ENCODE peak calls at places on chromosomes 12 and 14, in six cellular contexts. One of them, this sample, is unnamed.

GRCh38 chr14:41280745-41281144 is 325.9 kb upstream of the LRFN5 start:
- DNase-seq in endodermal cell: no peak
- DNase-seq in Caki2: no peak
- DNase-seq in activated CD4-positive, CD25-positive, alpha-beta regulatory T cell: no peak
- DNase-seq in H9: no peak
- DNase-seq in astrocyte of the spinal cord: peak; percentile 12
- DNase-seq in this sample: no peak

GRCh38 chr12:106106892-106107291 is 31.9 kb downstream of the NUAK1 start:
- DNase-seq in endodermal cell: peak; percentile 75
- DNase-seq in Caki2: no peak
- DNase-seq in activated CD4-positive, CD25-positive, alpha-beta regulatory T cell: no peak
- DNase-seq in H9: no peak
- DNase-seq in astrocyte of the spinal cord: peak; percentile 39
- DNase-seq in this sample: no peak

GRCh38 chr14:100586520-100587247 is 533 bp downstream of the BEGAIN start:
- DNase-seq in endodermal cell: peak; percentile 67
- DNase-seq in Caki2: peak; percentile 67
- DNase-seq in activated CD4-positive, CD25-positive, alpha-beta regulatory T cell: no peak
- DNase-seq in H9: no peak
- DNase-seq in astrocyte of the spinal cord: no peak
- DNase-seq in this sample: no peak

GRCh38 chr12:91127296-91127695 is 16.0 kb upstream of the LUM start:
- DNase-seq in endodermal cell: no peak
- DNase-seq in Caki2: no peak
- DNase-seq in activated CD4-positive, CD25-positive, alpha-beta regulatory T cell: no peak
- DNase-seq in H9: no peak
- DNase-seq in astrocyte of the spinal cord: no peak
- DNase-seq in this sample: no peak

GRCh38 chr14:95679995-95680735 is 6.1 kb upstream of the TCL1B start:
- DNase-seq in endodermal cell: peak; percentile 76
- DNase-seq in Caki2: no peak
- DNase-seq in activated CD4-positive, CD25-positive, alpha-beta regulatory T cell: no peak
- DNase-seq in H9: peak; percentile 50
- DNase-seq in astrocyte of the spinal cord: no peak
- DNase-seq in this sample: no peak

GRCh38 chr14:100086361-100086760 is 21.1 kb downstream of the EVL start:
- DNase-seq in endodermal cell: no peak
- DNase-seq in Caki2: no peak
- DNase-seq in activated CD4-positive, CD25-positive, alpha-beta regulatory T cell: no peak
- DNase-seq in H9: no peak
- DNase-seq in astrocyte of the spinal cord: no peak
- DNase-seq in this sample: no peak

GRCh38 chr12:80763874-80764273 is 47.2 kb downstream of the MYF5 start:
- DNase-seq in endodermal cell: peak; percentile 68
- DNase-seq in Caki2: peak; percentile 65
- DNase-seq in activated CD4-positive, CD25-positive, alpha-beta regulatory T cell: no peak
- DNase-seq in H9: no peak
- DNase-seq in astrocyte of the spinal cord: peak; percentile 78
- DNase-seq in this sample: no peak

GRCh38 chr12:100737168-100737567 is 57.4 kb upstream of the ANO4 start:
- DNase-seq in endodermal cell: peak; percentile 85
- DNase-seq in Caki2: no peak
- DNase-seq in activated CD4-positive, CD25-positive, alpha-beta regulatory T cell: no peak
- DNase-seq in H9: peak; percentile 66
- DNase-seq in astrocyte of the spinal cord: no peak
- DNase-seq in this sample: no peak

GRCh38 chr12:115998119-115998633 is 279.3 kb downstream of the MED13L start:
- DNase-seq in endodermal cell: peak; percentile 87
- DNase-seq in Caki2: peak; percentile 22
- DNase-seq in activated CD4-positive, CD25-positive, alpha-beta regulatory T cell: no peak
- DNase-seq in H9: peak; percentile 82
- DNase-seq in astrocyte of the spinal cord: peak; percentile 78
- DNase-seq in this sample: peak; percentile 10

GRCh38 chr12:51920046-51920445 is 12.7 kb downstream of the ACVRL1 start:
- DNase-seq in endodermal cell: peak; percentile 29
- DNase-seq in Caki2: no peak
- DNase-seq in activated CD4-positive, CD25-positive, alpha-beta regulatory T cell: no peak
- DNase-seq in H9: no peak
- DNase-seq in astrocyte of the spinal cord: no peak
- DNase-seq in this sample: no peak

GRCh38 chr12:65306603-65307501 is 28.4 kb downstream of the MSRB3 start:
- DNase-seq in endodermal cell: peak; percentile 70
- DNase-seq in Caki2: peak; percentile 81
- DNase-seq in activated CD4-positive, CD25-positive, alpha-beta regulatory T cell: no peak
- DNase-seq in H9: peak; percentile 37
- DNase-seq in astrocyte of the spinal cord: peak; percentile 69
- DNase-seq in this sample: peak; percentile 25

GRCh38 chr14:95614335-95614734 is 71.9 kb upstream of the TCL1B start:
- DNase-seq in endodermal cell: no peak
- DNase-seq in Caki2: peak; percentile 12
- DNase-seq in activated CD4-positive, CD25-positive, alpha-beta regulatory T cell: no peak
- DNase-seq in H9: no peak
- DNase-seq in astrocyte of the spinal cord: no peak
- DNase-seq in this sample: no peak

GRCh38 chr14:59695198-59695597 is 118.6 kb upstream of the CCDC175 start:
- DNase-seq in endodermal cell: no peak
- DNase-seq in Caki2: no peak
- DNase-seq in activated CD4-positive, CD25-positive, alpha-beta regulatory T cell: no peak
- DNase-seq in H9: no peak
- DNase-seq in astrocyte of the spinal cord: peak; percentile 7
- DNase-seq in this sample: no peak

GRCh38 chr14:24072436-24072835 is 1.1 kb downstream of the CPNE6 start:
- DNase-seq in endodermal cell: no peak
- DNase-seq in Caki2: no peak
- DNase-seq in activated CD4-positive, CD25-positive, alpha-beta regulatory T cell: no peak
- DNase-seq in H9: no peak
- DNase-seq in astrocyte of the spinal cord: no peak
- DNase-seq in this sample: no peak

GRCh38 chr12:93783827-93784226 is 106.7 kb downstream of the CRADD start:
- DNase-seq in endodermal cell: no peak
- DNase-seq in Caki2: no peak
- DNase-seq in activated CD4-positive, CD25-positive, alpha-beta regulatory T cell: peak; percentile 35
- DNase-seq in H9: no peak
- DNase-seq in astrocyte of the spinal cord: no peak
- DNase-seq in this sample: no peak

GRCh38 chr12:54411398-54412241 is 7.4 kb downstream of the ITGA5 start:
- DNase-seq in endodermal cell: peak; percentile 73
- DNase-seq in Caki2: peak; percentile 96
- DNase-seq in activated CD4-positive, CD25-positive, alpha-beta regulatory T cell: no peak
- DNase-seq in H9: peak; percentile 76
- DNase-seq in astrocyte of the spinal cord: peak; percentile 86
- DNase-seq in this sample: peak; percentile 89

GRCh38 chr14:74062809-74063150 is 21.5 kb downstream of the ALDH6A1 start:
- DNase-seq in endodermal cell: no peak
- DNase-seq in Caki2: no peak
- DNase-seq in activated CD4-positive, CD25-positive, alpha-beta regulatory T cell: no peak
- DNase-seq in H9: no peak
- DNase-seq in astrocyte of the spinal cord: no peak
- DNase-seq in this sample: no peak

GRCh38 chr12:126353604-126354003 is 1288.4 kb downstream of the AACS start:
- DNase-seq in endodermal cell: no peak
- DNase-seq in Caki2: no peak
- DNase-seq in activated CD4-positive, CD25-positive, alpha-beta regulatory T cell: no peak
- DNase-seq in H9: no peak
- DNase-seq in astrocyte of the spinal cord: peak; percentile 64
- DNase-seq in this sample: no peak

GRCh38 chr12:27844427-27845090 is 64.5 kb upstream of the MANSC4 start:
- DNase-seq in endodermal cell: no peak
- DNase-seq in Caki2: no peak
- DNase-seq in activated CD4-positive, CD25-positive, alpha-beta regulatory T cell: no peak
- DNase-seq in H9: no peak
- DNase-seq in astrocyte of the spinal cord: no peak
- DNase-seq in this sample: no peak